ENCODE peak calls at places on chromosomes 6 and 20, in eight cellular contexts. J is omental fat pad, V is uterus, W is endothelial cell, U is transverse colon, R is H9, G is right atrium auricular region, Q is GM12864. P is an unnamed sample.

GRCh38 chr6:154951400-154952200 is 43.5 kb upstream of the TIAM2 start:
- DNase-seq in V (no peak), Q (no peak), U (no peak), R (no peak), J (no peak), W (no peak), G (no peak), P (no peak)

GRCh38 chr6:133964702-133965101 is 11.7 kb downstream of the TBPL1 start:
- DNase-seq in U (no peak), W (no peak), G (no peak), R (no peak), J (no peak), Q (no peak), V (no peak), P (no peak)

GRCh38 chr20:57192311-57192710 is 74.1 kb downstream of the BMP7 start:
- DNase-seq in Q (no peak), J (no peak), V (no peak), U (no peak), W (no peak), G (no peak), R (no peak), P (no peak)

GRCh38 chr6:97026298-97026697 is 101.8 kb downstream of the KLHL32 start:
- DNase-seq in V (no peak), W (no peak), J (no peak), R (no peak), U (no peak), G (no peak), Q (no peak), P (no peak)

GRCh38 chr6:85865665-85866372 is 223.1 kb upstream of the SYNCRIP start:
- DNase-seq in Q (no peak), G (no peak), U (no peak), V (no peak), J (no peak), W (no peak), R (no peak), P (no peak)

GRCh38 chr20:18225652-18226051 is 62.7 kb upstream of the ZNF133 start:
- DNase-seq in V (no peak), Q (no peak), W (no peak), J (no peak), G (no peak), R (no peak), U (no peak), P (no peak)

GRCh38 chr6:2956930-2957329 is 14.4 kb downstream of the SERPINB6 start:
- DNase-seq in Q (no peak), G (no peak), V (no peak), J (no peak), U (no peak), W (no peak), R (no peak), P (no peak)

GRCh38 chr20:54231006-54231405 is 23.1 kb downstream of the PFDN4 start:
- DNase-seq in W (no peak), U (no peak), Q (no peak), V (no peak), R (no peak), J (no peak), G (no peak), P (no peak)

GRCh38 chr6:3825331-3825831 is 23.8 kb upstream of the FAM50B start:
- DNase-seq in G (peak), Q (no peak), J (peak), U (no peak), R (peak), V (peak), W (peak), P (no peak)

GRCh38 chr6:69865126-69865525 is 1.2 kb upstream of the COL19A1 start:
- DNase-seq in W (no peak), Q (no peak), G (no peak), J (no peak), V (no peak), U (no peak), R (no peak), P (no peak)

GRCh38 chr6:1911476-1911875 is 301.8 kb downstream of the FOXC1 start:
- DNase-seq in R (no peak), J (no peak), W (no peak), U (no peak), Q (no peak), V (no peak), G (no peak), P (no peak)

GRCh38 chr20:20215976-20216727 is 151.8 kb upstream of the INSM1 start:
- DNase-seq in J (no peak), U (no peak), G (no peak), R (no peak), W (no peak), Q (no peak), V (no peak), P (no peak)

GRCh38 chr20:6786548-6786947 is 19.1 kb downstream of the BMP2 start:
- DNase-seq in W (no peak), Q (no peak), V (no peak), J (no peak), R (no peak), G (no peak), U (no peak), P (no peak)

GRCh38 chr6:118844915-118845314 is 49.0 kb upstream of the ASF1A start:
- DNase-seq in U (no peak), V (no peak), Q (peak), R (no peak), W (no peak), J (no peak), G (no peak), P (no peak)

GRCh38 chr6:140264451-140264850 is 890.0 kb upstream of the CITED2 start:
- DNase-seq in V (no peak), J (no peak), R (no peak), G (no peak), W (no peak), U (no peak), Q (no peak), P (no peak)

GRCh38 chr6:141988954-141989705 is 143.6 kb upstream of the GJE1 start:
- DNase-seq in G (no peak), J (no peak), Q (peak), U (no peak), R (peak), W (peak), V (no peak), P (peak)

GRCh38 chr6:99434702-99435530 is 9.8 kb upstream of the PNISR start:
- DNase-seq in J (no peak), W (no peak), Q (no peak), V (no peak), R (no peak), G (no peak), U (no peak), P (no peak)

GRCh38 chr20:19915111-19915798 is 101.9 kb upstream of the NAA20 start:
- DNase-seq in R (no peak), G (no peak), U (no peak), J (no peak), Q (no peak), W (no peak), V (peak), P (no peak)

GRCh38 chr6:73985891-73986290 is 289.9 kb downstream of the CD109 start:
- DNase-seq in W (no peak), G (no peak), R (no peak), Q (no peak), J (no peak), U (no peak), V (no peak), P (no peak)

GRCh38 chr6:17863971-17864754 is 123.3 kb downstream of the KIF13A start:
- DNase-seq in W (no peak), G (no peak), Q (no peak), V (no peak), U (peak), J (no peak), R (no peak), P (no peak)

GRCh38 chr20:45229264-45230056 is 8.3 kb downstream of the SEMG2 start:
- DNase-seq in W (peak), Q (peak), R (peak), J (no peak), G (no peak), U (peak), V (no peak), P (no peak)

GRCh38 chr20:22921595-22922421 is 113.3 kb upstream of the SSTR4 start:
- DNase-seq in U (no peak), R (no peak), V (no peak), Q (no peak), G (no peak), W (no peak), J (no peak), P (no peak)

GRCh38 chr20:50218987-50219435 is 28.4 kb downstream of the CEBPB start:
- DNase-seq in G (no peak), W (no peak), V (no peak), R (no peak), U (no peak), J (no peak), Q (no peak), P (peak)

GRCh38 chr6:79864421-79864820 is 82.9 kb downstream of the ELOVL4 start:
- DNase-seq in R (no peak), Q (no peak), W (no peak), J (no peak), U (no peak), G (no peak), V (no peak), P (no peak)

GRCh38 chr6:37077459-37078296 is 72.2 kb downstream of the FGD2 start:
- DNase-seq in W (no peak), Q (no peak), G (peak), U (peak), V (peak), R (peak), J (no peak), P (peak)

GRCh38 chr6:150606258-150607043 is 6.8 kb downstream of the PLEKHG1 start:
- DNase-seq in J (no peak), G (no peak), R (no peak), W (no peak), U (no peak), V (no peak), Q (no peak), P (no peak)

GRCh38 chr6:4346659-4347333 is 211.4 kb upstream of the ECI2 start:
- DNase-seq in J (no peak), G (no peak), U (no peak), R (peak), W (no peak), V (no peak), Q (no peak), P (no peak)

GRCh38 chr6:84825461-84825860 is 61.1 kb upstream of the TBX18 start:
- DNase-seq in G (no peak), Q (no peak), R (no peak), J (no peak), W (no peak), V (no peak), U (no peak), P (no peak)

GRCh38 chr6:7727150-7727950 is 1.5 kb downstream of the BMP6 start:
- DNase-seq in U (no peak), G (no peak), J (no peak), R (peak), Q (no peak), V (no peak), W (peak), P (peak)

GRCh38 chr6:32149932-32150920 is 1.5 kb downstream of the PRRT1 start:
- DNase-seq in R (peak), V (no peak), Q (no peak), J (no peak), W (no peak), G (no peak), U (no peak), P (no peak)
- TF ChIP-seq CTCF in R (no peak), V (no peak), Q (no peak), J (no peak), W (no peak), G (no peak), U (no peak), P (no peak)

DNA sequence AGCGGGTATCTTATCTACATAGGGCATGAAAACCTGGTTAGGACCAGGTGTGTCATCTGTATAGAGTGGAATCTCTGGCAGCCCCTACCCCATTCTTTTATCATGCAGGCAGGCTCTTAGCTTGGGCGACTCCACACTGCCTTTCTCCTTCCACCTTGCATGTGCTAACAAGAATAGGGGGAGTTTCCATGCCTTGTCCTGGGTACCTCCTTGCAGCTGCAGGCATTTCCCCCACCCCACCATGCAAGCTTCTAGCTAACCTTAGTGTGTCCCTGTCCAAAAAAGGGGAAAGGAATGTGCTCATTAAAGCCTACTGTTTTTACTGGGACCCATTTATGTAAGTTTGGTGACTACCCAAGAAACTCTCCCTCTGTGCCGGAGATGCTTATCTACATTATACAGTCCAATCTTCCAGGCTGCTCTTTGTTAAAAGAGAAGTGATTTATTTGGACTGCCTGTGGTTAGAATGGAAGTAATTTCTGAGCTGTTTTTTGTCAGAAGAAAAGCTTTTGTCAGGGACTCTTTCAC is 10.5 kb upstream of the CEP43 start:
- DNase-seq in V (no peak), R (peak), G (no peak), Q (no peak), W (no peak), U (no peak), J (no peak), P (no peak)
- TF ChIP-seq CTCF in V (no peak), R (no peak), G (no peak), Q (no peak), W (no peak), U (no peak), J (no peak), P (no peak)

DNA sequence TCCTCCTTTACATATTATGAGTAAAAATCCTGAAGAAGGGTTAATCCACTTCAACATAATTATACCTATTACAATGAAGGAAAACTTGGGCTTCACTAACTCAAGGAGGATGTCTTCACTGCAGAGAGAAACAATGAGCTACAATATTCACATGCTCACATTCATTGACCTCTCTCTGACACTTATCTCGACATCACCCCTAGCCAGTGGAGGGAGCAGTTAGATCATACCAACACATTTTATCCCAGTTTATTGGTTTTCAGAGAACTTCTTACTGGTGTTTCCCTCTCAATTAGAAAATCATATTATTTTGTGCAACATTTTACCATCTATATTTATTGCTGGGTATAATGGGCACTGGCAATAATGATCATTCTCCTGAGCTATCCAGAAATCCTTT is 646.5 kb downstream of the TENT5A start:
- DNase-seq in G (no peak), R (no peak), W (no peak), Q (no peak), J (no peak), V (no peak), U (no peak), P (no peak)
- TF ChIP-seq CTCF in G (no peak), R (peak), W (no peak), Q (no peak), J (no peak), V (no peak), U (no peak), P (no peak)

GRCh38 chr6:76347539-76347938 is 275.1 kb upstream of the IMPG1 start:
- DNase-seq in G (no peak), R (no peak), U (no peak), Q (no peak), V (no peak), J (no peak), W (no peak), P (no peak)

DNA sequence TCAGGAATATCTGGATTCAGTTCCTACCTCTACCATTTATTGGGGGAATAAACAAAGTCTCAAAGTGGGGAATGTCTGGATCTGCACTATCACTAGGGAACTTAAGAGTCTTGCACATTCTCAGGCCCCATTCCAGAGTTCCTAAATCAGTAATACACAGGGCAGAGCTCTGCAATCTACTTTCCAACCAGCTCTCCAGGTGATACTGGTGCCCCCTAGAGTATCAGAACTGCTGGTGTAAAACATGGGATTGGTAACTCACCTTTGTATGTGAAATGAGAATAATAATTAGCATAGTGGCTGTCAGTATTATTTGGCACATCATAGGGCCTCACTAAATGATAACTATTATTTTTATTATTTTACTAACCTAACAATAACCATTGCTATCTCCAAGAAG is 278.8 kb upstream of the IMPG1 start:
- DNase-seq in J (no peak), G (no peak), W (no peak), Q (no peak), R (no peak), V (no peak), U (no peak), P (no peak)
- TF ChIP-seq CTCF in J (no peak), G (no peak), W (no peak), Q (no peak), R (peak), V (no peak), U (no peak), P (peak)

GRCh38 chr6:10404107-10404798 is 10.6 kb downstream of the TFAP2A start:
- DNase-seq in W (peak), U (peak), G (peak), R (peak), Q (peak), V (peak), J (peak), P (peak)
- TF ChIP-seq CTCF in W (no peak), U (peak), G (no peak), R (peak), Q (peak), V (peak), J (no peak), P (peak)

GRCh38 chr6:131231103-131231502 is 95.8 kb downstream of the AKAP7 start:
- DNase-seq in V (no peak), R (no peak), G (no peak), Q (no peak), W (no peak), U (no peak), J (no peak), P (no peak)

GRCh38 chr6:131226465-131226864 is 91.2 kb downstream of the AKAP7 start:
- DNase-seq in V (no peak), W (no peak), G (no peak), R (no peak), U (no peak), Q (no peak), J (no peak), P (no peak)

GRCh38 chr6:131225959-131226358 is 90.7 kb downstream of the AKAP7 start:
- DNase-seq in J (no peak), V (no peak), G (no peak), R (no peak), Q (no peak), W (no peak), U (no peak), P (no peak)

GRCh38 chr6:131231886-131232285 is 96.6 kb downstream of the AKAP7 start:
- DNase-seq in W (no peak), V (no peak), R (no peak), Q (no peak), G (no peak), U (no peak), J (no peak), P (no peak)
- TF ChIP-seq CTCF in W (no peak), V (no peak), R (no peak), Q (no peak), G (no peak), U (no peak), J (no peak), P (no peak)

GRCh38 chr6:55012454-55012853 is 161.9 kb upstream of the HCRTR2 start:
- DNase-seq in J (no peak), R (no peak), U (no peak), W (no peak), G (no peak), Q (no peak), V (no peak), P (no peak)

GRCh38 chr6:55014321-55015088 is 159.8 kb upstream of the HCRTR2 start:
- DNase-seq in R (no peak), V (no peak), U (no peak), J (no peak), G (no peak), W (no peak), Q (no peak), P (no peak)

GRCh38 chr6:55016261-55016660 is 158.1 kb upstream of the HCRTR2 start:
- DNase-seq in W (no peak), V (no peak), Q (no peak), U (peak), G (no peak), J (no peak), R (no peak), P (no peak)

GRCh38 chr6:55009114-55009513 is 162.5 kb downstream of the FAM83B start:
- DNase-seq in V (no peak), G (no peak), W (no peak), J (no peak), U (no peak), Q (no peak), R (peak), P (peak)

GRCh38 chr6:55011034-55011433 is 163.3 kb upstream of the HCRTR2 start:
- DNase-seq in J (no peak), G (no peak), Q (no peak), R (no peak), W (no peak), U (no peak), V (no peak), P (no peak)
- TF ChIP-seq CTCF in J (no peak), G (no peak), Q (no peak), R (peak), W (no peak), U (no peak), V (no peak), P (no peak)

DNA sequence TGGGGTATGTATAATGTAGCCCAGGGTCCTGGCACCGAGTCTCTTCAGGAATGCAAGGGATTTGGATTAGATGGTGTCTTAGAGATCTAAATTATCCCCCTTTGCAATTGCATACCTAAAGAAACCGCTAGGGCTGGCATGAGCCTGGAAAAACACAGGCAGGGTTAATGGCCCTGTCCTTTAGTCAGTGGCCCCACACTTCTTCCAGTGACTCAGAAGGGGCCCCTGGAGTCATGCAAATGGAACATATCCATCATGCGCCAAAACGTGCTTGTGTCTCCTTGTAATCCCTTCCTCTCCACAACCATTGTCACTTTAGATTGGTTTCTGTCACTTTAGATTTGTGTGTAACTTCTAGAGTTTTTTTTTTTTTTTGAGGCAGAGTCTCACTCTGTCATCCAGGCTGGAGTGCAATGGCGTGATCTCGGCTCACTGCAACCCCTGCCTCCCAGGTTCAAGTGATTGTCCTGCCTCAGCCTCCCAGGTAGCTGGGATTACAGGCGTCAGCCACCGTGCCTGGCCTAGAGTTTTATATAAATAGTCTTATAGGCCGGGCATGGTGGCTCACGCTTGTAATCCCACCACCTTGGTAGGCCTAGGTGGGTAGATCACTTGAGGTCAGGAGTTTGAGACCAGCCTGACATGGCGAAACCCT is 8.7 kb upstream of the MYBL2 start:
- DNase-seq in W (no peak), R (no peak), G (no peak), Q (no peak), U (no peak), V (no peak), J (no peak), P (no peak)
- TF ChIP-seq CTCF in W (no peak), R (peak), G (no peak), Q (no peak), U (no peak), V (no peak), J (no peak), P (no peak)